ENCODE peak calls at places on chromosomes 7 and 10, in six cellular contexts. One of them, this sample, is unnamed. For H3K9me3, the result is how much of the 10 kb centered on the place peaks cover.

GRCh38 chr7:138186951-138187351 is 110.7 kb downstream of the AKR1D1 start:
- DNase-seq in A549: peak
- DNase-seq in adrenal gland: no peak
- DNase-seq in A673: peak
- DNase-seq in NT2/D1: no peak
- DNase-seq in mammary epithelial cell: peak
- DNase-seq in this sample: peak

GRCh38 chr10:77667426-77668324 is 30.1 kb upstream of the KCNMA1 start:
- DNase-seq in NT2/D1: no peak
- DNase-seq in A549: no peak
- DNase-seq in A673: no peak
- DNase-seq in mammary epithelial cell: no peak
- DNase-seq in adrenal gland: no peak
- DNase-seq in this sample: no peak

GRCh38 chr7:24652551-24652950 is 79.3 kb downstream of the PALS2 start:
- DNase-seq in A673: no peak
- DNase-seq in A549: no peak
- DNase-seq in NT2/D1: no peak
- DNase-seq in mammary epithelial cell: peak
- DNase-seq in adrenal gland: no peak
- DNase-seq in this sample: no peak

GRCh38 chr10:78963074-78964034 is 105.4 kb upstream of the ZMIZ1 start:
- DNase-seq in mammary epithelial cell: peak
- DNase-seq in A673: no peak
- DNase-seq in adrenal gland: no peak
- DNase-seq in NT2/D1: no peak
- DNase-seq in A549: no peak
- DNase-seq in this sample: peak

GRCh38 chr10:8183241-8183704 is 128.8 kb downstream of the GATA3 start:
- DNase-seq in A549: no peak
- DNase-seq in A673: peak
- DNase-seq in NT2/D1: no peak
- DNase-seq in mammary epithelial cell: peak
- DNase-seq in adrenal gland: no peak
- DNase-seq in this sample: no peak

GRCh38 chr10:35089641-35090161 is 440 bp downstream of the CUL2 start:
- DNase-seq in adrenal gland: no peak
- DNase-seq in A673: peak
- DNase-seq in A549: no peak
- DNase-seq in mammary epithelial cell: peak
- DNase-seq in NT2/D1: no peak
- DNase-seq in this sample: peak

GRCh38 chr10:132196178-132197113 is 9.7 kb downstream of the DPYSL4 start:
- DNase-seq in A549: no peak
- DNase-seq in A673: no peak
- DNase-seq in NT2/D1: no peak
- DNase-seq in mammary epithelial cell: no peak
- DNase-seq in adrenal gland: no peak
- DNase-seq in this sample: no peak

GRCh38 chr10:127375423-127375822 is 173.7 kb upstream of the NPS start:
- DNase-seq in NT2/D1: no peak
- DNase-seq in adrenal gland: no peak
- DNase-seq in mammary epithelial cell: no peak
- DNase-seq in A673: no peak
- DNase-seq in A549: no peak
- DNase-seq in this sample: no peak

GRCh38 chr7:23246540-23246939 is at the start of gene GPNMB:
- DNase-seq in mammary epithelial cell: peak
- DNase-seq in A549: no peak
- DNase-seq in NT2/D1: no peak
- DNase-seq in A673: peak
- DNase-seq in adrenal gland: no peak
- DNase-seq in this sample: peak

GRCh38 chr10:63258920-63259678 is 126.0 kb downstream of the NRBF2 start:
- DNase-seq in A673: no peak
- DNase-seq in adrenal gland: no peak
- DNase-seq in A549: no peak
- DNase-seq in mammary epithelial cell: no peak
- DNase-seq in NT2/D1: no peak
- DNase-seq in this sample: no peak

GRCh38 chr10:6878067-6878412 is 298.0 kb upstream of the PRKCQ start:
- DNase-seq in adrenal gland: no peak
- DNase-seq in A673: peak
- DNase-seq in mammary epithelial cell: peak
- DNase-seq in NT2/D1: no peak
- DNase-seq in A549: peak
- DNase-seq in this sample: peak

GRCh38 chr7:139570119-139570518 is 46.6 kb downstream of the CLEC2L start:
- DNase-seq in mammary epithelial cell: no peak
- DNase-seq in adrenal gland: peak
- DNase-seq in NT2/D1: no peak
- DNase-seq in A549: no peak
- DNase-seq in A673: no peak
- DNase-seq in this sample: no peak

GRCh38 chr10:48251152-48251524 is 23.4 kb downstream of the FRMPD2 start:
- DNase-seq in A673: peak
- DNase-seq in NT2/D1: no peak
- DNase-seq in mammary epithelial cell: peak
- DNase-seq in adrenal gland: no peak
- DNase-seq in A549: no peak
- DNase-seq in this sample: no peak

GRCh38 chr10:74947781-74948401 is 121.5 kb downstream of the KAT6B start:
- DNase-seq in A673: peak
- DNase-seq in A549: no peak
- DNase-seq in adrenal gland: no peak
- DNase-seq in NT2/D1: no peak
- DNase-seq in mammary epithelial cell: no peak
- DNase-seq in this sample: no peak

GRCh38 chr10:86486856-86487255 is 34.7 kb downstream of the WAPL start:
- DNase-seq in adrenal gland: no peak
- DNase-seq in A673: no peak
- DNase-seq in mammary epithelial cell: no peak
- DNase-seq in A549: no peak
- DNase-seq in NT2/D1: no peak
- DNase-seq in this sample: no peak

GRCh38 chr7:132193898-132194297 is 382.4 kb downstream of the PLXNA4 start:
- DNase-seq in A549: no peak
- DNase-seq in A673: no peak
- DNase-seq in adrenal gland: no peak
- DNase-seq in NT2/D1: no peak
- DNase-seq in mammary epithelial cell: no peak
- DNase-seq in this sample: no peak

GRCh38 chr7:81501220-81501619 is 268.6 kb downstream of the HGF start:
- DNase-seq in NT2/D1: no peak
- DNase-seq in A549: peak
- DNase-seq in A673: peak
- DNase-seq in adrenal gland: no peak
- DNase-seq in mammary epithelial cell: no peak
- DNase-seq in this sample: no peak

GRCh38 chr10:87923233-87923632 is 59.8 kb downstream of the PTEN start:
- DNase-seq in adrenal gland: no peak
- DNase-seq in NT2/D1: no peak
- DNase-seq in mammary epithelial cell: no peak
- DNase-seq in A673: peak
- DNase-seq in A549: no peak
- DNase-seq in this sample: no peak

GRCh38 chr10:12483996-12484944 is 134.9 kb downstream of the CAMK1D start:
- DNase-seq in mammary epithelial cell: no peak
- DNase-seq in A673: peak
- DNase-seq in A549: no peak
- DNase-seq in NT2/D1: no peak
- DNase-seq in adrenal gland: no peak
- DNase-seq in this sample: peak

GRCh38 chr7:85673881-85674280 is 487.0 kb upstream of the SEMA3D start:
- DNase-seq in mammary epithelial cell: no peak
- DNase-seq in A549: no peak
- DNase-seq in A673: no peak
- DNase-seq in adrenal gland: no peak
- DNase-seq in NT2/D1: no peak
- DNase-seq in this sample: no peak

GRCh38 chr7:155802906-155803417 is 9.3 kb downstream of the SHH start:
- DNase-seq in mammary epithelial cell: no peak
- DNase-seq in A549: no peak
- DNase-seq in adrenal gland: no peak
- DNase-seq in NT2/D1: no peak
- DNase-seq in A673: no peak
- DNase-seq in this sample: no peak

GRCh38 chr7:143259765-143260164 is 3.5 kb upstream of the GSTK1 start:
- DNase-seq in A549: peak
- DNase-seq in NT2/D1: no peak
- DNase-seq in mammary epithelial cell: peak
- DNase-seq in adrenal gland: no peak
- DNase-seq in A673: no peak
- DNase-seq in this sample: no peak

GRCh38 chr7:35646289-35647033 is 48.5 kb downstream of the HERPUD2 start:
- DNase-seq in NT2/D1: no peak
- DNase-seq in mammary epithelial cell: no peak
- DNase-seq in adrenal gland: no peak
- DNase-seq in A549: no peak
- DNase-seq in A673: peak
- DNase-seq in this sample: no peak

GRCh38 chr7:103651558-103651957 is 205.6 kb upstream of the SLC26A5 start:
- DNase-seq in A673: no peak
- DNase-seq in NT2/D1: no peak
- DNase-seq in mammary epithelial cell: no peak
- DNase-seq in A549: no peak
- DNase-seq in adrenal gland: no peak
- DNase-seq in this sample: no peak

GRCh38 chr7:2494191-2495130 is 18.3 kb upstream of the GRIFIN start:
- DNase-seq in mammary epithelial cell: no peak
- DNase-seq in NT2/D1: no peak
- DNase-seq in A549: no peak
- DNase-seq in adrenal gland: no peak
- DNase-seq in A673: no peak
- DNase-seq in this sample: no peak

GRCh38 chr10:117734626-117735405 is 192.3 kb downstream of the EMX2 start:
- DNase-seq in A673: no peak
- DNase-seq in NT2/D1: no peak
- DNase-seq in A549: no peak
- DNase-seq in mammary epithelial cell: no peak
- DNase-seq in adrenal gland: peak
- DNase-seq in this sample: no peak

GRCh38 chr10:77899080-77899477 is 27.5 kb downstream of the DLG5 start:
- DNase-seq in A549: peak
- DNase-seq in adrenal gland: peak
- DNase-seq in NT2/D1: no peak
- DNase-seq in A673: no peak
- DNase-seq in mammary epithelial cell: peak
- DNase-seq in this sample: peak

GRCh38 chr10:118958984-118959916 is 70.3 kb upstream of the NANOS1 start:
- DNase-seq in NT2/D1: no peak
- DNase-seq in A549: peak
- DNase-seq in mammary epithelial cell: peak
- DNase-seq in adrenal gland: peak
- DNase-seq in A673: no peak
- DNase-seq in this sample: peak

GRCh38 chr10:99234067-99234738 is 1.4 kb downstream of the HPSE2 start:
- DNase-seq in A673: peak
- DNase-seq in adrenal gland: peak
- DNase-seq in NT2/D1: peak
- DNase-seq in A549: peak
- DNase-seq in mammary epithelial cell: peak
- DNase-seq in this sample: peak

GRCh38 chr10:9437131-9437530 is 1382.6 kb downstream of the GATA3 start:
- DNase-seq in adrenal gland: no peak
- DNase-seq in A673: no peak
- DNase-seq in mammary epithelial cell: no peak
- DNase-seq in A549: no peak
- DNase-seq in NT2/D1: no peak
- DNase-seq in this sample: peak
- H3K9me3 ChIP-seq in adrenal gland: under half
- H3K9me3 ChIP-seq in A673: under half
- H3K9me3 ChIP-seq in mammary epithelial cell: under half
- H3K9me3 ChIP-seq in A549: under half
- H3K9me3 ChIP-seq in NT2/D1: under half
- H3K9me3 ChIP-seq in this sample: under half

DNA sequence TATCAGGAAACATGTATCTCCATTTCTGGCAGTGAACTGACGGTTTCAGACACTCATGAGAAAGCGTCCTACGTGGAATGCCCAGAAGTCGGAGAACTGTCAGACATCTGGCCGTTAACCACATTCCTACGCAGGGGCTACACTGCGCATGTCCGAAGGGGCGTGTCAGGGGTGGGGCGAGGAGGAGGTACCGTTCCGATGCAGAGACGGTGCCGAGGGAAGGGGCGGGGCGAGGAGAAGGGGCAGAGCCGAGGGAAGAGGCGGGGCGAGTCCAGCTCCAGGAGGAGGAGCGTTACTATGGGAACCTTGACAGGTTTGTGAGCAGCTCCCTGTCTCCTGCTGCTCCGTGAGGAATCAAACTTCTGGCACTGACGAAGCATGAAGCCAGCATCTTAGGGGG is 366.9 kb upstream of the NUPR2 start:
- DNase-seq in mammary epithelial cell: no peak
- DNase-seq in A673: no peak
- DNase-seq in A549: no peak
- DNase-seq in adrenal gland: peak
- DNase-seq in NT2/D1: no peak
- DNase-seq in this sample: no peak
- H3K9me3 ChIP-seq in mammary epithelial cell: under half
- H3K9me3 ChIP-seq in A673: under half
- H3K9me3 ChIP-seq in A549: under half
- H3K9me3 ChIP-seq in adrenal gland: under half
- H3K9me3 ChIP-seq in NT2/D1: under half
- H3K9me3 ChIP-seq in this sample: under half

DNA sequence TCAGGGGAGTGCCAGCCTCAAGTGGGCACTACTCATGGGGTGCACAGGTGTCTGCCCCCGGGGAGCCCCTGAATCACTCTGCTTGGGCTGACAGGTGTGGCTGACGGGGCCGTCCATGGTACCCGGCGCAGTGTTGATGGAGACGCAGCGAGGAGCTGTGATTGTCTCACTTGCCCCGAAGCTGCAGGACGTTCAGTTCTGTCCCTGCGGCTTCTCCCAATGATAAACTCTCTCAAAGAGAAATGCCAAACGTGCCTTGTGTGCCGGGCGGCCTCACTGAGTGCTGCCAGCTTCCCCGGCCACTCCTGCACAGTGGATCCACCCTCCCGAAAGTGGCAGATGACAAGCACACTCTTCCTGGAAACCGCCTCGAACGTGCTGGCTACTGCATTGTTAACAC is 203.2 kb downstream of the DNAJB6 start:
- DNase-seq in NT2/D1: no peak
- DNase-seq in A549: no peak
- DNase-seq in A673: no peak
- DNase-seq in mammary epithelial cell: no peak
- DNase-seq in adrenal gland: no peak
- DNase-seq in this sample: no peak
- H3K9me3 ChIP-seq in NT2/D1: under half
- H3K9me3 ChIP-seq in A549: under half
- H3K9me3 ChIP-seq in A673: under half
- H3K9me3 ChIP-seq in mammary epithelial cell: under half
- H3K9me3 ChIP-seq in adrenal gland: under half
- H3K9me3 ChIP-seq in this sample: under half

GRCh38 chr7:64310426-64310825 is 3.3 kb upstream of the ZNF736 start:
- DNase-seq in mammary epithelial cell: no peak
- DNase-seq in A549: no peak
- DNase-seq in A673: no peak
- DNase-seq in adrenal gland: no peak
- DNase-seq in NT2/D1: no peak
- DNase-seq in this sample: no peak
- H3K9me3 ChIP-seq in mammary epithelial cell: under half
- H3K9me3 ChIP-seq in A549: under half
- H3K9me3 ChIP-seq in A673: under half
- H3K9me3 ChIP-seq in adrenal gland: under half
- H3K9me3 ChIP-seq in NT2/D1: under half
- H3K9me3 ChIP-seq in this sample: under half

GRCh38 chr10:18571780-18572179 is 79.6 kb downstream of the NSUN6 start:
- DNase-seq in mammary epithelial cell: no peak
- DNase-seq in NT2/D1: no peak
- DNase-seq in A549: no peak
- DNase-seq in A673: no peak
- DNase-seq in adrenal gland: no peak
- DNase-seq in this sample: no peak
- H3K9me3 ChIP-seq in mammary epithelial cell: under half
- H3K9me3 ChIP-seq in NT2/D1: half or more
- H3K9me3 ChIP-seq in A549: under half
- H3K9me3 ChIP-seq in A673: under half
- H3K9me3 ChIP-seq in adrenal gland: under half
- H3K9me3 ChIP-seq in this sample: under half